ENCODE peak calls at places on chromosomes 11 and 22, in seven cellular contexts. One of them, this sample, is unnamed.

GRCh38 chr11:128627666-128628342 is 40.4 kb upstream of the ETS1 start:
- DNase-seq in osteocyte: no peak
- DNase-seq in activated CD4-positive, alpha-beta T cell treated with anti-CD3 and anti-CD28 coated beads, Interleukin-2, amount 50 U/mL, for 1 hour: no peak
- DNase-seq in fibroblast of lung: no peak
- DNase-seq in heart left ventricle: no peak
- DNase-seq in BE2C: no peak
- DNase-seq in brain microvascular endothelial cell: no peak
- DNase-seq in this sample: no peak

GRCh38 chr11:68935066-68935465 is 31.4 kb downstream of the IGHMBP2 start:
- DNase-seq in osteocyte: no peak
- DNase-seq in activated CD4-positive, alpha-beta T cell treated with anti-CD3 and anti-CD28 coated beads, Interleukin-2, amount 50 U/mL, for 1 hour: no peak
- DNase-seq in fibroblast of lung: no peak
- DNase-seq in heart left ventricle: peak; percentile 34
- DNase-seq in BE2C: no peak
- DNase-seq in brain microvascular endothelial cell: no peak
- DNase-seq in this sample: no peak

GRCh38 chr11:128584253-128584652 is 3.1 kb downstream of the ETS1 start:
- DNase-seq in osteocyte: no peak
- DNase-seq in activated CD4-positive, alpha-beta T cell treated with anti-CD3 and anti-CD28 coated beads, Interleukin-2, amount 50 U/mL, for 1 hour: no peak
- DNase-seq in fibroblast of lung: no peak
- DNase-seq in heart left ventricle: no peak
- DNase-seq in BE2C: no peak
- DNase-seq in brain microvascular endothelial cell: no peak
- DNase-seq in this sample: no peak

GRCh38 chr22:33582822-33583400 is 337.4 kb downstream of the LARGE1 start:
- DNase-seq in osteocyte: no peak
- DNase-seq in activated CD4-positive, alpha-beta T cell treated with anti-CD3 and anti-CD28 coated beads, Interleukin-2, amount 50 U/mL, for 1 hour: no peak
- DNase-seq in fibroblast of lung: no peak
- DNase-seq in heart left ventricle: no peak
- DNase-seq in BE2C: no peak
- DNase-seq in brain microvascular endothelial cell: no peak
- DNase-seq in this sample: no peak

GRCh38 chr11:75499423-75500305 is 26.1 kb downstream of the GDPD5 start:
- DNase-seq in osteocyte: no peak
- DNase-seq in activated CD4-positive, alpha-beta T cell treated with anti-CD3 and anti-CD28 coated beads, Interleukin-2, amount 50 U/mL, for 1 hour: no peak
- DNase-seq in fibroblast of lung: peak; percentile 98
- DNase-seq in heart left ventricle: no peak
- DNase-seq in BE2C: no peak
- DNase-seq in brain microvascular endothelial cell: peak; percentile 84
- DNase-seq in this sample: peak; percentile 92

GRCh38 chr11:113521737-113522517 is 46.7 kb upstream of the DRD2 start:
- DNase-seq in osteocyte: peak; percentile 60
- DNase-seq in activated CD4-positive, alpha-beta T cell treated with anti-CD3 and anti-CD28 coated beads, Interleukin-2, amount 50 U/mL, for 1 hour: no peak
- DNase-seq in fibroblast of lung: no peak
- DNase-seq in heart left ventricle: no peak
- DNase-seq in BE2C: no peak
- DNase-seq in brain microvascular endothelial cell: no peak
- DNase-seq in this sample: no peak

GRCh38 chr11:80261776-80262175 is 820.9 kb upstream of the TENM4 start:
- DNase-seq in osteocyte: no peak
- DNase-seq in activated CD4-positive, alpha-beta T cell treated with anti-CD3 and anti-CD28 coated beads, Interleukin-2, amount 50 U/mL, for 1 hour: no peak
- DNase-seq in fibroblast of lung: no peak
- DNase-seq in heart left ventricle: no peak
- DNase-seq in BE2C: no peak
- DNase-seq in brain microvascular endothelial cell: no peak
- DNase-seq in this sample: no peak

GRCh38 chr11:80916180-80916811 is 1475.5 kb upstream of the TENM4 start:
- DNase-seq in osteocyte: no peak
- DNase-seq in activated CD4-positive, alpha-beta T cell treated with anti-CD3 and anti-CD28 coated beads, Interleukin-2, amount 50 U/mL, for 1 hour: no peak
- DNase-seq in fibroblast of lung: no peak
- DNase-seq in heart left ventricle: no peak
- DNase-seq in BE2C: no peak
- DNase-seq in brain microvascular endothelial cell: no peak
- DNase-seq in this sample: no peak

GRCh38 chr11:87150936-87151335 is 113.2 kb downstream of the TMEM135 start:
- DNase-seq in osteocyte: no peak
- DNase-seq in activated CD4-positive, alpha-beta T cell treated with anti-CD3 and anti-CD28 coated beads, Interleukin-2, amount 50 U/mL, for 1 hour: no peak
- DNase-seq in fibroblast of lung: peak; percentile 13
- DNase-seq in heart left ventricle: no peak
- DNase-seq in BE2C: no peak
- DNase-seq in brain microvascular endothelial cell: no peak
- DNase-seq in this sample: no peak

GRCh38 chr22:22666307-22667091 is 22.1 kb downstream of the GGTLC2 start:
- DNase-seq in osteocyte: no peak
- DNase-seq in activated CD4-positive, alpha-beta T cell treated with anti-CD3 and anti-CD28 coated beads, Interleukin-2, amount 50 U/mL, for 1 hour: no peak
- DNase-seq in fibroblast of lung: no peak
- DNase-seq in heart left ventricle: no peak
- DNase-seq in BE2C: peak; percentile 45
- DNase-seq in brain microvascular endothelial cell: peak; percentile 29
- DNase-seq in this sample: no peak

GRCh38 chr11:88320149-88320559 is 17.4 kb downstream of the CTSC start:
- DNase-seq in osteocyte: no peak
- DNase-seq in activated CD4-positive, alpha-beta T cell treated with anti-CD3 and anti-CD28 coated beads, Interleukin-2, amount 50 U/mL, for 1 hour: no peak
- DNase-seq in fibroblast of lung: peak; percentile 78
- DNase-seq in heart left ventricle: no peak
- DNase-seq in BE2C: no peak
- DNase-seq in brain microvascular endothelial cell: peak; percentile 17
- DNase-seq in this sample: no peak

GRCh38 chr11:125305346-125305745 is 140.8 kb downstream of the PKNOX2 start:
- DNase-seq in osteocyte: no peak
- DNase-seq in activated CD4-positive, alpha-beta T cell treated with anti-CD3 and anti-CD28 coated beads, Interleukin-2, amount 50 U/mL, for 1 hour: no peak
- DNase-seq in fibroblast of lung: no peak
- DNase-seq in heart left ventricle: no peak
- DNase-seq in BE2C: no peak
- DNase-seq in brain microvascular endothelial cell: no peak
- DNase-seq in this sample: no peak

GRCh38 chr22:47570300-47570685 is 807.8 kb downstream of the TBC1D22A start:
- DNase-seq in osteocyte: peak; percentile 76
- DNase-seq in activated CD4-positive, alpha-beta T cell treated with anti-CD3 and anti-CD28 coated beads, Interleukin-2, amount 50 U/mL, for 1 hour: no peak
- DNase-seq in fibroblast of lung: no peak
- DNase-seq in heart left ventricle: no peak
- DNase-seq in BE2C: no peak
- DNase-seq in brain microvascular endothelial cell: no peak
- DNase-seq in this sample: no peak

GRCh38 chr22:46931414-46931813 is 169.0 kb downstream of the TBC1D22A start:
- DNase-seq in osteocyte: peak; percentile 62
- DNase-seq in activated CD4-positive, alpha-beta T cell treated with anti-CD3 and anti-CD28 coated beads, Interleukin-2, amount 50 U/mL, for 1 hour: no peak
- DNase-seq in fibroblast of lung: peak; percentile 68
- DNase-seq in heart left ventricle: no peak
- DNase-seq in BE2C: no peak
- DNase-seq in brain microvascular endothelial cell: peak; percentile 23
- DNase-seq in this sample: no peak

GRCh38 chr11:12144306-12145174 is 34.1 kb downstream of the MICAL2 start:
- DNase-seq in osteocyte: no peak
- DNase-seq in activated CD4-positive, alpha-beta T cell treated with anti-CD3 and anti-CD28 coated beads, Interleukin-2, amount 50 U/mL, for 1 hour: no peak
- DNase-seq in fibroblast of lung: no peak
- DNase-seq in heart left ventricle: no peak
- DNase-seq in BE2C: no peak
- DNase-seq in brain microvascular endothelial cell: no peak
- DNase-seq in this sample: no peak

GRCh38 chr11:1460396-1460795 is 26.2 kb downstream of the MOB2 start:
- DNase-seq in osteocyte: no peak
- DNase-seq in activated CD4-positive, alpha-beta T cell treated with anti-CD3 and anti-CD28 coated beads, Interleukin-2, amount 50 U/mL, for 1 hour: no peak
- DNase-seq in fibroblast of lung: no peak
- DNase-seq in heart left ventricle: no peak
- DNase-seq in BE2C: no peak
- DNase-seq in brain microvascular endothelial cell: no peak
- DNase-seq in this sample: no peak

GRCh38 chr22:23036684-23037428 is 33.5 kb upstream of the GNAZ start:
- DNase-seq in osteocyte: no peak
- DNase-seq in activated CD4-positive, alpha-beta T cell treated with anti-CD3 and anti-CD28 coated beads, Interleukin-2, amount 50 U/mL, for 1 hour: no peak
- DNase-seq in fibroblast of lung: peak; percentile 9
- DNase-seq in heart left ventricle: no peak
- DNase-seq in BE2C: no peak
- DNase-seq in brain microvascular endothelial cell: no peak
- DNase-seq in this sample: no peak